ENCODE peak calls at places on chromosomes 1 and 21, in four cellular contexts. H, R, J and W are unnamed samples.

GRCh38 chr1:234135501-234135900 is 231.0 kb downstream of the SLC35F3 start:
- DNase-seq in H (no peak), R (no peak), J (no peak), W (no peak)

GRCh38 chr1:248811514-248812490 is 13.9 kb downstream of the SH3BP5L start:
- DNase-seq in H (peak; percentile 18), R (peak; percentile 18), J (peak; percentile 58), W (peak; percentile 75)

GRCh38 chr1:211654838-211655787 is 20.3 kb downstream of the NEK2 start:
- DNase-seq in H (peak; percentile 85), R (peak; percentile 84), J (peak; percentile 96), W (peak; percentile 95)

GRCh38 chr1:41767534-41767933 is 151.2 kb downstream of the HIVEP3 start:
- DNase-seq in H (no peak), R (no peak), J (no peak), W (no peak)

GRCh38 chr1:206725053-206725963 is 40.6 kb downstream of the MAPKAPK2 start:
- DNase-seq in H (peak; percentile 57), R (peak; percentile 73), J (no peak), W (no peak)

GRCh38 chr1:221089273-221089672 is 210.0 kb downstream of the HLX start:
- DNase-seq in H (peak; percentile 37), R (no peak), J (no peak), W (no peak)

GRCh38 chr1:169495050-169495740 is 9.5 kb upstream of the SLC19A2 start:
- DNase-seq in H (no peak), R (no peak), J (no peak), W (no peak)

GRCh38 chr1:182720465-182720864 is 36.1 kb upstream of the RGS8 start:
- DNase-seq in H (peak; percentile 5), R (no peak), J (no peak), W (no peak)

GRCh38 chr1:115331531-115332331 is 6.3 kb downstream of the NGF start:
- DNase-seq in H (no peak), R (no peak), J (no peak), W (no peak)

GRCh38 chr1:117403597-117403996 is 36.3 kb downstream of the MAN1A2 start:
- DNase-seq in H (no peak), R (no peak), J (no peak), W (no peak)

GRCh38 chr1:84973493-84974334 is 23.2 kb downstream of the MCOLN2 start:
- DNase-seq in H (peak; percentile 8), R (peak; percentile 27), J (no peak), W (no peak)

GRCh38 chr1:85581802-85582686 is 1.5 kb downstream of the CCN1 start:
- DNase-seq in H (peak; percentile 86), R (no peak), J (no peak), W (no peak)

GRCh38 chr21:42093991-42094417 is 22.9 kb downstream of the UMODL1 start:
- DNase-seq in H (no peak), R (no peak), J (no peak), W (no peak)

GRCh38 chr1:46689326-46689725 is 17.7 kb downstream of the TEX38 start:
- DNase-seq in H (no peak), R (no peak), J (no peak), W (no peak)

GRCh38 chr1:33007190-33008050 is 29.3 kb downstream of the AK2 start:
- DNase-seq in H (peak; percentile 79), R (peak; percentile 53), J (peak; percentile 86), W (no peak)

GRCh38 chr1:35264861-35265260 is 3.6 kb upstream of the ZMYM4 start:
- DNase-seq in H (peak; percentile 62), R (peak; percentile 70), J (no peak), W (no peak)

GRCh38 chr1:12424150-12424549 is 193.9 kb downstream of the DHRS3 start:
- DNase-seq in H (no peak), R (peak; percentile 23), J (no peak), W (no peak)

GRCh38 chr1:160112370-160112769 is 3.2 kb upstream of the ATP1A2 start:
- DNase-seq in H (no peak), R (no peak), J (no peak), W (no peak)

GRCh38 chr1:66564250-66564649 is 30.3 kb downstream of the SGIP1 start:
- DNase-seq in H (peak; percentile 52), R (peak; percentile 72), J (no peak), W (no peak)

GRCh38 chr1:53588053-53588779 is 129.0 kb downstream of the DMRTB1 start:
- DNase-seq in H (no peak), R (no peak), J (peak; percentile 20), W (no peak)

GRCh38 chr1:227891955-227892871 is 55.5 kb downstream of the WNT9A start:
- DNase-seq in H (no peak), R (no peak), J (peak; percentile 21), W (peak; percentile 73)

GRCh38 chr1:200037904-200038644 is 10.6 kb downstream of the NR5A2 start:
- DNase-seq in H (no peak), R (no peak), J (no peak), W (no peak)

GRCh38 chr1:221712776-221713431 is 29.0 kb downstream of the DUSP10 start:
- DNase-seq in H (no peak), R (peak; percentile 89), J (no peak), W (peak; percentile 87)

GRCh38 chr1:30750751-30751291 is 6.8 kb downstream of the LAPTM5 start:
- DNase-seq in H (no peak), R (peak; percentile 57), J (no peak), W (peak; percentile 94)
- TF ChIP-seq POLR2A in H (no peak), R (no peak), J (no peak), W (peak; percentile 53)

GRCh38 chr1:1304331-1305299 is 3.1 kb downstream of the ACAP3 start:
- DNase-seq in H (peak; percentile 64), R (peak; percentile 37), J (peak; percentile 95), W (no peak)
- TF ChIP-seq POLR2A in H (no peak), R (no peak), J (no peak), W (no peak)

GRCh38 chr1:154972213-154972516 is 1.6 kb upstream of the SHC1 start:
- DNase-seq in H (no peak), R (no peak), J (no peak), W (no peak)
- TF ChIP-seq POLR2A in H (no peak), R (no peak), J (no peak), W (no peak)

GRCh38 chr1:59814901-59815825 is at the start of gene HOOK1:
- DNase-seq in H (no peak), R (no peak), J (peak; percentile 58), W (no peak)
- TF ChIP-seq POLR2A in H (no peak), R (no peak), J (no peak), W (no peak)

GRCh38 chr21:36156339-36156814 is 247 bp upstream of the DOP1B start:
- DNase-seq in H (peak; percentile 98), R (peak; percentile 97), J (peak; percentile 100), W (peak; percentile 100)

GRCh38 chr21:36160850-36161178 is 4.2 kb downstream of the DOP1B start:
- DNase-seq in H (no peak), R (no peak), J (no peak), W (no peak)

GRCh38 chr21:36155603-36156338 is 853 bp upstream of the DOP1B start:
- DNase-seq in H (no peak), R (no peak), J (peak; percentile 60), W (peak; percentile 90)

GRCh38 chr21:36159356-36159921 is 2.8 kb downstream of the DOP1B start:
- DNase-seq in H (no peak), R (peak; percentile 89), J (no peak), W (no peak)

GRCh38 chr21:36156815-36157670 is at the start of gene DOP1B:
- DNase-seq in H (no peak), R (peak; percentile 66), J (no peak), W (no peak)
- TF ChIP-seq POLR2A in H (peak; percentile 56), R (peak; percentile 69), J (peak; percentile 68), W (peak; percentile 50)